ENCODE peak calls at places on chromosomes 6 and 20, in nine cellular contexts. E is K562, F is A549, L is esophagus muscularis mucosa, N is sigmoid colon, Z is tibial nerve, R is suprapubic skin, V is H1, W is stomach. C is an unnamed sample.

GRCh38 chr6:24313477-24314141 is 44.2 kb downstream of the DCDC2 start:
- DNase-seq in E (no peak), W (peak), N (no peak), F (peak), V (no peak), Z (no peak), R (no peak), L (no peak), C (no peak)

GRCh38 chr6:52788478-52788877 is 15.1 kb downstream of the GSTA1 start:
- DNase-seq in R (no peak), W (no peak), V (no peak), Z (no peak), F (peak), L (no peak), E (no peak), N (no peak), C (no peak)

GRCh38 chr6:107488174-107488874 is 1.6 kb upstream of the SOBP start:
- DNase-seq in F (no peak), W (no peak), N (no peak), R (no peak), E (no peak), L (no peak), V (no peak), Z (no peak), C (peak)

GRCh38 chr6:1630771-1631217 is 21.1 kb downstream of the FOXC1 start:
- DNase-seq in N (peak), R (no peak), L (no peak), Z (no peak), W (no peak), F (no peak), V (no peak), E (peak), C (no peak)

GRCh38 chr6:112622036-112622435 is 274.9 kb downstream of the RFPL4B start:
- DNase-seq in Z (no peak), F (no peak), R (no peak), N (no peak), L (no peak), E (no peak), W (no peak), V (no peak), C (no peak)

GRCh38 chr20:52035977-52036376 is 155.6 kb downstream of the ZFP64 start:
- DNase-seq in L (no peak), R (no peak), F (no peak), N (no peak), E (no peak), W (peak), Z (no peak), V (no peak), C (no peak)

GRCh38 chr6:26033942-26034354 is 53.3 kb upstream of the HFE start:
- DNase-seq in F (no peak), V (no peak), R (no peak), E (no peak), Z (no peak), L (no peak), N (no peak), W (no peak), C (peak)

GRCh38 chr20:34375977-34376430 is 12.9 kb downstream of the ITCH start:
- DNase-seq in W (no peak), F (no peak), E (no peak), Z (no peak), N (no peak), V (no peak), L (no peak), R (no peak), C (no peak)

GRCh38 chr20:58649288-58650180 is 1.5 kb upstream of the STX16 start:
- DNase-seq in Z (no peak), L (peak), W (peak), V (no peak), E (no peak), F (no peak), N (peak), R (no peak), C (peak)

GRCh38 chr20:23515250-23515939 is 24.5 kb downstream of the CST8 start:
- DNase-seq in F (no peak), L (no peak), Z (no peak), E (no peak), R (no peak), V (no peak), N (no peak), W (no peak), C (no peak)

GRCh38 chr20:22905667-22906066 is 129.4 kb upstream of the SSTR4 start:
- DNase-seq in V (no peak), W (no peak), Z (peak), N (peak), L (no peak), F (no peak), E (no peak), R (no peak), C (peak)

GRCh38 chr6:129695373-129696027 is 14.5 kb downstream of the ARHGAP18 start:
- DNase-seq in E (no peak), V (no peak), F (no peak), N (no peak), L (no peak), W (no peak), R (no peak), Z (no peak), C (no peak)

GRCh38 chr20:38935285-38935684 is 9.1 kb downstream of the FAM83D start:
- DNase-seq in R (no peak), E (no peak), N (no peak), F (peak), L (no peak), V (no peak), W (no peak), Z (no peak), C (no peak)

GRCh38 chr6:160202411-160202810 is 56.2 kb downstream of the SLC22A2 start:
- DNase-seq in Z (no peak), E (no peak), F (no peak), W (no peak), V (no peak), L (no peak), R (no peak), N (no peak), C (no peak)

GRCh38 chr6:142429195-142429594 is 127.4 kb downstream of the ADGRG6 start:
- DNase-seq in R (no peak), W (no peak), L (no peak), E (no peak), Z (no peak), N (no peak), V (no peak), F (no peak), C (no peak)

GRCh38 chr6:83055366-83055964 is 10.2 kb downstream of the UBE3D start:
- DNase-seq in R (no peak), F (peak), N (no peak), Z (peak), V (no peak), E (peak), L (no peak), W (peak), C (peak)

GRCh38 chr6:129050086-129050485 is 167.1 kb downstream of the LAMA2 start:
- DNase-seq in L (no peak), Z (no peak), V (no peak), N (no peak), E (no peak), W (no peak), F (no peak), R (no peak), C (no peak)

GRCh38 chr6:32459781-32460424 is 20.2 kb downstream of the HLA-DRA start:
- DNase-seq in V (no peak), F (no peak), L (no peak), R (no peak), E (no peak), W (no peak), Z (no peak), N (no peak), C (no peak)

GRCh38 chr6:15247750-15248450 is 2.0 kb downstream of the JARID2 start:
- DNase-seq in V (no peak), E (peak), R (peak), L (no peak), N (peak), Z (peak), F (peak), W (peak), C (peak)

DNA sequence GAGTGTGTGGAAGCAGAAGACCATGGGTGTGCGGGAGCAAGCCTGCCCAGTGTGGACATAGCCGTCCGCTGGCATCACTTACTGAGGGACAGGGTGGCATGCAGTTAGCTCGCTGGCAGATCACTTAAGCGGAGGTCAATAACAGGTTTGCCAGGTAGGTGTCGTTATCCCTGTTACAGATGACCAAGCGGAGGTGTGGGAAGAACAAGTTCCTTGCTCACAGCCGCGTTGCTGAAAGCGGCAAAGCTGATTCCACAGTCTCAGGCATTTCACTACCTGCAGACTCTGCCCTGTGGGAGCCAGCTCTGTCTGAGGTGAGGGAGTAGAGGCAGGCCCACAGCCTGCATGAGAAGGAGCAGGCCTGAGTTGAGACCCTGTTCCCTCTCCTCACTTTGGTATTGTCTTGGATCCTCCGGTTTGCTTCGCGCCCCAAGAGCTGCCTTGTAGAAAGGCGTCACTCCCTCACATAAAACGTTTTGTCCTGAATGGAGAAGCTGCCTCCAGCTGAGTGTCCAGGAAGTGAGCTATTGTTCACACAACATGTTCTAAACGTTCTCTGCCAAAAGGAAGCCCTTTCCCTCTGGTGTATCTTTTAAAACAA is 96.9 kb downstream of the TCP11 start:
- DNase-seq in L (no peak), F (no peak), N (peak), R (peak), W (no peak), Z (no peak), V (no peak), E (no peak), C (no peak)
- TF ChIP-seq POLR2A in L (no peak), F (no peak), N (no peak), R (no peak), W (no peak), Z (no peak), V (no peak), E (no peak), C (no peak)

DNA sequence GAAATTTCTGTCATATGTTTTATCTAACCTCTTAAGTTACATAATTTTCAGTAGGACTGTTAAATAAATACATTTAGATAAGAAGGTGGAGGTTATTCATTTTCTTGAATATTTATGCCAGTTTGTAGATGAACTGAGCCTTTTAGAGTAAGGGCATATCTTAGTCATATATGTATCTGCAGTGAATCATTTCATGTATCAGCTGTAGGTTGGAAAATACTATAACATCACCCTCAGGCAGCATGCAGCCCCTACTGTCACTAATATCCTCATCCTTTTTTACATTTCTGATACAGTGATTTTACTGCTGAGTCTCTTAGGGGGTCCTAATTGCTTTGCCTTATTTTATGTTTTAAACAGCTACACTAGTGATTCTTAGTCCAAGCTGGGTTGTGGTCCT is 19.5 kb upstream of the SUMO4 start:
- DNase-seq in F (no peak), L (no peak), E (no peak), N (no peak), V (no peak), R (no peak), W (no peak), Z (no peak), C (no peak)
- TF ChIP-seq EP300 in F (no peak), L (no peak), E (no peak), N (no peak), V (no peak), R (no peak), W (no peak), Z (no peak), C (no peak)

DNA sequence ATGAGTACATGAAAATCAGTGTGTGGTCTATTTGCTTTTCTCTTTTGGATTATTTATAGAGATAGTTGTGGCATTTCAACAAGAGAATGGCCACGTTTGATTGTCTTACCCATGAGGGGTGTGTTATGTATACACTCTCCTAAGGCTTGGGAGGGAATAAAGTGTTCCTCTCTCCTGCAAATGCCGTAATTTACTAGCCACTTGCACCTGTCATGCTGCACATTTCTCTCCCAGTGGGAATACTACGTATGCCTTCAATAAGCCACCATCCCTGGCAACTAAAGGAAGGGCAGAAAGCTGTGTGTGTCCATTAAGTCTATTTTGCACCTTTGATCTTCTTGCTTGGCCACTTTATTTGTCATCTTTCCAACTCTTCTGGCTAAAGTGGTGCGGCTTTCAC is 541.2 kb downstream of the QKI start:
- DNase-seq in V (no peak), E (no peak), L (peak), W (no peak), N (no peak), R (no peak), F (no peak), Z (no peak), C (no peak)
- H3K27ac ChIP-seq in V (no peak), E (no peak), L (no peak), W (no peak), N (no peak), R (no peak), F (no peak), Z (peak), C (no peak)

DNA sequence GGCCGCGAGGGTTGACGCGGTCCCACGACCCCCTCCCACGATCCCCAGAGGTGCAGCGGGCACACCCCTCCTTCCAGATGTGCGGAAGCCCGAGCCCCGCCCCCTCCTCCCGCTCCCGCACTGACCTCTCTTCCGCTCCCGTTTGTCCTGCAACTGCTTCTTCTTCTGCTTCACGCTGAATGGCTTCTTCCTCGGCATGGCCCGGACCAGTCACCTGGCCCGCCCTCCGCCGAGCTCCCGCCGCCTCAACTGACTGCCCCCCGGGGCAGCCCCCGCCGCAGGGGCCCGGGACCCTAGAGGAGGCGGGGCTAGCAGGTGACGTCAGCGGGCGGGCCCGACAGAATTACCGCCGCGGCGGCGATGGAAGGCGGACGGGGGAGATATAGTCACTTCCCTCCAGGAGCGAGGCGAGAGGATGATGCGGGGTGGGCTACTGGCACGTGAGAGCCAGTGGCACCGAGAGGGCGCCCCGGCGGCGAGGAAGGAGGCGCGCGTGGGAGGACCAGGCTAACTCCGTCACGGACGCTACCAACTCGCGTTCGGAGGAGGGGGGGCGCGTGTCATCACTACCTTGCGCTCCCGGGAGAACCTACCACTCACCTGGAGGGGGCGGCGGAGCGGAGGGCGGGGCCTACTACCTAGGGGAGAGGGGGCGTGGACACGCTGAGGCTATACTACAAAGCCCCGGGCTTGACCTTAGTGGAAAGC is at the start of gene GNL1:
- DNase-seq in E (peak), W (peak), V (peak), L (peak), N (peak), R (peak), Z (peak), F (peak), C (peak)
- TF ChIP-seq POLR2A in E (peak), W (no peak), V (no peak), L (peak), N (peak), R (peak), Z (no peak), F (no peak), C (peak)

GRCh38 chr6:116705917-116706316 is 24.9 kb downstream of the KPNA5 start:
- DNase-seq in F (no peak), W (no peak), R (no peak), Z (no peak), V (no peak), L (no peak), N (no peak), E (no peak), C (no peak)
- TF ChIP-seq EP300 in F (no peak), W (no peak), R (no peak), Z (no peak), V (no peak), L (no peak), N (no peak), E (no peak), C (no peak)

GRCh38 chr6:10995114-10995707 is 48.9 kb downstream of the ELOVL2 start:
- DNase-seq in R (no peak), V (no peak), N (no peak), W (no peak), L (no peak), Z (peak), E (no peak), F (no peak), C (no peak)

GRCh38 chr6:10989587-10989986 is 54.5 kb downstream of the ELOVL2 start:
- DNase-seq in V (no peak), W (no peak), L (no peak), E (no peak), F (no peak), Z (no peak), R (no peak), N (no peak), C (no peak)

GRCh38 chr6:10993896-10994295 is 50.2 kb downstream of the ELOVL2 start:
- DNase-seq in W (no peak), N (no peak), F (no peak), R (no peak), L (no peak), V (no peak), E (no peak), Z (no peak), C (no peak)

GRCh38 chr6:10991115-10991514 is 53.0 kb downstream of the ELOVL2 start:
- DNase-seq in V (no peak), R (no peak), E (no peak), N (no peak), W (no peak), Z (no peak), L (no peak), F (no peak), C (no peak)
- H3K27ac ChIP-seq in V (no peak), R (no peak), E (no peak), N (no peak), W (no peak), Z (no peak), L (no peak), F (no peak), C (no peak)